ENCODE peak calls at places on chromosome 4, in five cellular contexts. B, A, O, F and Q are unnamed samples.

GRCh38 chr4:83179205-83179604 is 64.7 kb upstream of the PLAC8 start:
- DNase-seq in B (no peak), A (no peak), O (no peak), F (no peak), Q (no peak)

GRCh38 chr4:133147922-133148689 is 988 bp upstream of the PCDH10 start:
- DNase-seq in B (no peak), A (no peak), O (peak; percentile 42), F (no peak), Q (no peak)

GRCh38 chr4:66972087-66972486 is 573.2 kb downstream of the CENPC start:
- DNase-seq in B (no peak), A (no peak), O (no peak), F (no peak), Q (no peak)

GRCh38 chr4:186204103-186204559 is 12.8 kb downstream of the CYP4V2 start:
- DNase-seq in B (no peak), A (no peak), O (no peak), F (peak; percentile 57), Q (no peak)

GRCh38 chr4:113603926-113604325 is 157.6 kb downstream of the CAMK2D start:
- DNase-seq in B (no peak), A (no peak), O (no peak), F (no peak), Q (no peak)

GRCh38 chr4:40886931-40887330 is 137.2 kb downstream of the NSUN7 start:
- DNase-seq in B (no peak), A (no peak), O (no peak), F (no peak), Q (no peak)

GRCh38 chr4:15159477-15160019 is 157.3 kb downstream of the CPEB2 start:
- DNase-seq in B (no peak), A (no peak), O (no peak), F (no peak), Q (no peak)

GRCh38 chr4:15238720-15239119 is 189.1 kb upstream of the C1QTNF7 start:
- DNase-seq in B (peak; percentile 48), A (no peak), O (peak; percentile 44), F (peak; percentile 8), Q (no peak)

GRCh38 chr4:108433832-108434231 is 186.5 kb upstream of the RPL34 start:
- DNase-seq in B (no peak), A (no peak), O (no peak), F (no peak), Q (no peak)

GRCh38 chr4:110480741-110481271 is 4.9 kb downstream of the ENPEP start:
- DNase-seq in B (no peak), A (no peak), O (no peak), F (no peak), Q (no peak)

GRCh38 chr4:110484029-110484428 is 8.1 kb downstream of the ENPEP start:
- DNase-seq in B (no peak), A (no peak), O (no peak), F (no peak), Q (no peak)

GRCh38 chr4:110477836-110478235 is 1.9 kb downstream of the ENPEP start:
- DNase-seq in B (no peak), A (no peak), O (no peak), F (no peak), Q (no peak)

GRCh38 chr4:110483516-110483915 is 7.6 kb downstream of the ENPEP start:
- DNase-seq in B (no peak), A (no peak), O (no peak), F (no peak), Q (no peak)

DNA sequence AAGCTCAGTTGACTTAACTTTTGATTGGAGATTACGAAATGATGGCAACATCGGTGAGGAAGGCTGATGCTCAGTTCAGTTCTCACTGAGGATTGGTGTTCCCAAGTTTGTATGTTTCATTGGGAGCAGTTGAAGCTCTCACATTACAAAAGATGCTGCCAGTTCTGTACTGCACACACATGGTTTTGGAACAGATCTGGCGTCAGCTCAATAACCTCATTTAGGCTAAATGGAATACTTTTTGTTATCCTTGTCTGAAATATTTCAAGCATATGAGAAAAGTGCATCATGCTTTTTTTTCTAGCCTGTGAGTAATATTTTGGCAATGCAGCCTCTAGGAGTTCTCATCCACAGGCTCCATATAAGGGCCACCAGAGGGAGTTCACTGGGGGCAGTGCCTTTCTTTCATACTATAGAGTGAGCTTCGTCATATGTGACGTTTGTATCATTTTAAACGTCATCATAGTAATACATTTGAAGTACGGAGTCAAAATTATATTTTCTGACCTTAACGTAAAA is 4.1 kb downstream of the ENPEP start:
- DNase-seq in B (no peak), A (no peak), O (no peak), F (peak; percentile 12), Q (no peak)
- TF ChIP-seq CTCF in B (no peak), A (no peak), O (no peak), F (no peak), Q (no peak)

GRCh38 chr4:25857403-25857802 is 5.4 kb downstream of the SEL1L3 start:
- DNase-seq in B (no peak), A (no peak), O (no peak), F (no peak), Q (no peak)
- TF ChIP-seq CTCF in B (no peak), A (no peak), O (no peak), F (no peak), Q (no peak)

GRCh38 chr4:36385951-36386561 is 104.6 kb downstream of the DTHD1 start:
- DNase-seq in B (no peak), A (no peak), O (no peak), F (peak; percentile 30), Q (no peak)

GRCh38 chr4:36392049-36392448 is 110.6 kb downstream of the DTHD1 start:
- DNase-seq in B (peak; percentile 28), A (no peak), O (no peak), F (no peak), Q (no peak)

GRCh38 chr4:36388710-36389109 is 107.3 kb downstream of the DTHD1 start:
- DNase-seq in B (no peak), A (no peak), O (no peak), F (no peak), Q (no peak)

DNA sequence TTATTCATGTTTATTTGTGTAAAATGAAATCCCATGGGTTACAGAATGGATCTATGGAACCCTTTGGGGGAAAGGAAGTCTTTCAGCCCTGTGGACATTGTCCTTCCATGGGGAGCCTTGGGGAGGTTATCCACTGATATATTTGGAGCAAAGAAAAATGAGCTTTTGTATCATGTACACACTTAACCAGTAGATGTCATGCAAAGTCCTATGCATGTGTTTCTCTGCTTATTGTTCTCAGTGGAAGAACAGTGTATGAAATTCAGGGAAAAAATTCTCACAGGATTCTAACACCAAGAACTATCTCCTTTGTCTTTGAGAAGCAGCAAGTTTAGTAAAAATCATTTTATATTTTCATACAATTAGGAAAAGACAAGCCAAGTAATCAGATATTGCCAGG is 105.3 kb downstream of the DTHD1 start:
- DNase-seq in B (no peak), A (no peak), O (no peak), F (no peak), Q (no peak)
- TF ChIP-seq CTCF in B (no peak), A (no peak), O (no peak), F (no peak), Q (no peak)

GRCh38 chr4:141255016-141255415 is 34.3 kb downstream of the ZNF330 start:
- DNase-seq in B (no peak), A (no peak), O (no peak), F (no peak), Q (no peak)

GRCh38 chr4:141258558-141258957 is 37.9 kb downstream of the ZNF330 start:
- DNase-seq in B (no peak), A (no peak), O (no peak), F (no peak), Q (no peak)

DNA sequence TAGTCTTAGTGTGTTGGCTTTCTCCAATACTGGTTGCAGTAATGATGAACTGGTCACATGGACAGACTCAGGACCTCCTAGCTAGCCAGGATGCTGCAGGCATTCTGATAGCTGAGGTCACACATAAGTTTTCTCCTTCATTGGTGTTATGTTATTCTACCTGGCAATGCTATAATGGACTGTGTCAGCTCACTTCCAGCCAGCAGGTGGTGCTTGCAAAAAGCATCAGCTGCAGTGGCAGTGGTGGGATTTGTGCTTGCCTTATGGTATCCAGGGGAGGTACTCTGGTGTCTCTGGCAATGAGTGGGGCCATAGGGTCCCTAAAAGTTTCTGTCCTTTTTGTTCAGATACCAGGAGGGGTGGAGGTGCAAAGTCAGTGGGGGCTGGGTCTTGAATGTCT is 33.6 kb downstream of the ZNF330 start:
- DNase-seq in B (no peak), A (no peak), O (no peak), F (no peak), Q (no peak)
- TF ChIP-seq CTCF in B (no peak), A (no peak), O (no peak), F (no peak), Q (no peak)

GRCh38 chr4:143287571-143287923 is 49.1 kb upstream of the GAB1 start:
- DNase-seq in B (no peak), A (no peak), O (no peak), F (no peak), Q (no peak)
- TF ChIP-seq CTCF in B (no peak), A (no peak), O (no peak), F (no peak), Q (no peak)